ENCODE peak calls at places on chromosomes 5 and 9, in four cellular contexts. One of them, this sample, is unnamed.

GRCh38 chr5:61620660-61621650 is 288.9 kb downstream of the ZSWIM6 start:
- DNase-seq in endodermal cell: no peak
- DNase-seq in hepatocyte: no peak
- DNase-seq in heart left ventricle: no peak
- DNase-seq in this sample: no peak

GRCh38 chr5:76547242-76547890 is 75.8 kb downstream of the F2RL2 start:
- DNase-seq in endodermal cell: no peak
- DNase-seq in hepatocyte: peak; percentile 5
- DNase-seq in heart left ventricle: no peak
- DNase-seq in this sample: peak; percentile 27

GRCh38 chr9:107772988-107773387 is 283.4 kb upstream of the KLF4 start:
- DNase-seq in endodermal cell: no peak
- DNase-seq in hepatocyte: no peak
- DNase-seq in heart left ventricle: no peak
- DNase-seq in this sample: no peak

GRCh38 chr5:7869474-7870136 is 657 bp downstream of the MTRR start:
- DNase-seq in endodermal cell: no peak
- DNase-seq in hepatocyte: peak; percentile 37
- DNase-seq in heart left ventricle: peak; percentile 24
- DNase-seq in this sample: no peak

GRCh38 chr9:18268381-18268780 is 205.6 kb upstream of the ADAMTSL1 start:
- DNase-seq in endodermal cell: no peak
- DNase-seq in hepatocyte: no peak
- DNase-seq in heart left ventricle: no peak
- DNase-seq in this sample: no peak

GRCh38 chr5:178250263-178250662 is 17.7 kb upstream of the PHYKPL start:
- DNase-seq in endodermal cell: no peak
- DNase-seq in hepatocyte: no peak
- DNase-seq in heart left ventricle: no peak
- DNase-seq in this sample: no peak

GRCh38 chr9:133494636-133495326 is 15.9 kb upstream of the SLC2A6 start:
- DNase-seq in endodermal cell: no peak
- DNase-seq in hepatocyte: no peak
- DNase-seq in heart left ventricle: no peak
- DNase-seq in this sample: no peak

GRCh38 chr9:35526087-35526801 is 36.3 kb downstream of the RUSC2 start:
- DNase-seq in endodermal cell: no peak
- DNase-seq in hepatocyte: no peak
- DNase-seq in heart left ventricle: no peak
- DNase-seq in this sample: no peak

GRCh38 chr5:108801776-108802175 is 54.1 kb downstream of the FER start:
- DNase-seq in endodermal cell: no peak
- DNase-seq in hepatocyte: no peak
- DNase-seq in heart left ventricle: no peak
- DNase-seq in this sample: no peak

GRCh38 chr9:134367796-134368490 is 41.7 kb downstream of the RXRA start:
- DNase-seq in endodermal cell: no peak
- DNase-seq in hepatocyte: peak; percentile 59
- DNase-seq in heart left ventricle: no peak
- DNase-seq in this sample: no peak

GRCh38 chr9:114078021-114078780 is at the start of gene AMBP:
- DNase-seq in endodermal cell: no peak
- DNase-seq in hepatocyte: peak; percentile 58
- DNase-seq in heart left ventricle: no peak
- DNase-seq in this sample: peak; percentile 53

GRCh38 chr5:33994845-33995244 is 10.4 kb upstream of the SLC45A2 start:
- DNase-seq in endodermal cell: no peak
- DNase-seq in hepatocyte: no peak
- DNase-seq in heart left ventricle: no peak
- DNase-seq in this sample: no peak

GRCh38 chr5:150339165-150339564 is 18.3 kb upstream of the TCOF1 start:
- DNase-seq in endodermal cell: no peak
- DNase-seq in hepatocyte: no peak
- DNase-seq in heart left ventricle: no peak
- DNase-seq in this sample: no peak

GRCh38 chr5:123350744-123351143 is 72.5 kb downstream of the CEP120 start:
- DNase-seq in endodermal cell: no peak
- DNase-seq in hepatocyte: no peak
- DNase-seq in heart left ventricle: no peak
- DNase-seq in this sample: no peak

GRCh38 chr5:138824924-138825863 is 49.9 kb downstream of the LRRTM2 start:
- DNase-seq in endodermal cell: no peak
- DNase-seq in hepatocyte: peak; percentile 17
- DNase-seq in heart left ventricle: no peak
- DNase-seq in this sample: no peak

GRCh38 chr5:174091006-174091578 is 45.6 kb downstream of the NSG2 start:
- DNase-seq in endodermal cell: no peak
- DNase-seq in hepatocyte: peak; percentile 15
- DNase-seq in heart left ventricle: no peak
- DNase-seq in this sample: no peak

GRCh38 chr9:107153336-107153735 is 129.7 kb upstream of the RAD23B start:
- DNase-seq in endodermal cell: no peak
- DNase-seq in hepatocyte: no peak
- DNase-seq in heart left ventricle: no peak
- DNase-seq in this sample: no peak

GRCh38 chr5:95812100-95812472 is 10.4 kb downstream of the GLRX start:
- DNase-seq in endodermal cell: peak; percentile 41
- DNase-seq in hepatocyte: peak; percentile 58
- DNase-seq in heart left ventricle: no peak
- DNase-seq in this sample: no peak

GRCh38 chr9:37005517-37006140 is 28.4 kb downstream of the PAX5 start:
- DNase-seq in endodermal cell: no peak
- DNase-seq in hepatocyte: no peak
- DNase-seq in heart left ventricle: no peak
- DNase-seq in this sample: no peak

GRCh38 chr9:76610009-76610352 is 151.0 kb downstream of the GCNT1 start:
- DNase-seq in endodermal cell: no peak
- DNase-seq in hepatocyte: peak; percentile 69
- DNase-seq in heart left ventricle: peak; percentile 63
- DNase-seq in this sample: peak; percentile 89

GRCh38 chr9:114153761-114154596 is 1.4 kb upstream of the COL27A1 start:
- DNase-seq in endodermal cell: peak; percentile 91
- DNase-seq in hepatocyte: peak; percentile 79
- DNase-seq in heart left ventricle: no peak
- DNase-seq in this sample: no peak

GRCh38 chr5:95486185-95486584 is 68.6 kb downstream of the SKIC3 start:
- DNase-seq in endodermal cell: peak; percentile 55
- DNase-seq in hepatocyte: no peak
- DNase-seq in heart left ventricle: no peak
- DNase-seq in this sample: no peak

GRCh38 chr9:136537411-136537810 is 8.4 kb downstream of the NOTCH1 start:
- DNase-seq in endodermal cell: no peak
- DNase-seq in hepatocyte: no peak
- DNase-seq in heart left ventricle: no peak
- DNase-seq in this sample: no peak

GRCh38 chr5:132774406-132774805 is 2.6 kb downstream of the SEPTIN8 start:
- DNase-seq in endodermal cell: no peak
- DNase-seq in hepatocyte: no peak
- DNase-seq in heart left ventricle: no peak
- DNase-seq in this sample: no peak
- H3K27me3 ChIP-seq in endodermal cell: peaks cover 26% of the 10 kb centered on the region
- H3K27me3 ChIP-seq in hepatocyte: no peaks in the 10 kb centered on the region
- H3K27me3 ChIP-seq in heart left ventricle: no peaks in the 10 kb centered on the region
- H3K27me3 ChIP-seq in this sample: no peaks in the 10 kb centered on the region

GRCh38 chr9:84950879-84951811 is 281.6 kb downstream of the NTRK2 start:
- DNase-seq in endodermal cell: no peak
- DNase-seq in hepatocyte: no peak
- DNase-seq in heart left ventricle: no peak
- DNase-seq in this sample: no peak

GRCh38 chr9:84947412-84947972 is 278.0 kb downstream of the NTRK2 start:
- DNase-seq in endodermal cell: no peak
- DNase-seq in hepatocyte: no peak
- DNase-seq in heart left ventricle: peak; percentile 22
- DNase-seq in this sample: no peak

GRCh38 chr9:84949258-84949657 is 279.7 kb downstream of the NTRK2 start:
- DNase-seq in endodermal cell: no peak
- DNase-seq in hepatocyte: no peak
- DNase-seq in heart left ventricle: no peak
- DNase-seq in this sample: no peak

GRCh38 chr9:84953252-84953773 is 283.8 kb downstream of the NTRK2 start:
- DNase-seq in endodermal cell: no peak
- DNase-seq in hepatocyte: no peak
- DNase-seq in heart left ventricle: no peak
- DNase-seq in this sample: no peak

GRCh38 chr9:84949969-84950368 is 280.4 kb downstream of the NTRK2 start:
- DNase-seq in endodermal cell: no peak
- DNase-seq in hepatocyte: no peak
- DNase-seq in heart left ventricle: no peak
- DNase-seq in this sample: no peak
- H3K9me3 ChIP-seq in endodermal cell: no peaks in the 10 kb centered on the region
- H3K9me3 ChIP-seq in hepatocyte: no peaks in the 10 kb centered on the region
- H3K9me3 ChIP-seq in heart left ventricle: no peaks in the 10 kb centered on the region
- H3K9me3 ChIP-seq in this sample: no peaks in the 10 kb centered on the region

DNA sequence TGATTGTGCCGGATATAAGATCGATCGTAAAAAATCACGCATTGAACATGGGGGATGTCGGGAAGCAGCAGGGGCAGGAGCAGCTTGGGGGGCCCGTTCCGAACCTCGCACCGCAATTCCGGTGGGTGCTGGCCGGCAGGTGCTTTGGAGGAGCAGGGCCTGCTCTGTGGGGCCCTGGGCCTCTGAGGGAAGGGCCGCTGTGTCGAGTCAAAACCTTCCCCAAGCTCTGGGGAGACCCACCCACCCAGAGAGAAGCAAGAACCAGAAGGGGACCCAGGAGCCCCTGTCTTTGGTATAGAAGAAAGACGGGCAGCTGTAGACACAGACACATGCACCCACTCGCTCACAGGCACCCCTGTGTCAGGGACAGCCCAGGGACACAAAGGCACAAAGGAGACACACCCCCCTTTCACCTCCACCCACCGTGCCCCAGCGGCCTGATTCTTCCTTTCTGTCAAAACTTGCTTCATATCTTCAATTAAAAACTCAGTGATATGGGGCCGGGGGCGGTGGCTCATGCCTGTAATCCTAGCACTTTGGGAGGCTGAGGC is 49.4 kb upstream of the ZBTB43 start:
- DNase-seq in endodermal cell: no peak
- DNase-seq in hepatocyte: no peak
- DNase-seq in heart left ventricle: no peak
- DNase-seq in this sample: no peak
- H3K27me3 ChIP-seq in endodermal cell: no peaks in the 10 kb centered on the region
- H3K27me3 ChIP-seq in hepatocyte: no peaks in the 10 kb centered on the region
- H3K27me3 ChIP-seq in heart left ventricle: peaks cover 9% of the 10 kb centered on the region
- H3K27me3 ChIP-seq in this sample: peaks cover 58% of the 10 kb centered on the region

GRCh38 chr9:5815421-5815820 is 17.5 kb downstream of the ERMP1 start:
- DNase-seq in endodermal cell: no peak
- DNase-seq in hepatocyte: no peak
- DNase-seq in heart left ventricle: no peak
- DNase-seq in this sample: no peak
- H3K9me3 ChIP-seq in endodermal cell: no peaks in the 10 kb centered on the region
- H3K9me3 ChIP-seq in hepatocyte: no peaks in the 10 kb centered on the region
- H3K9me3 ChIP-seq in heart left ventricle: no peaks in the 10 kb centered on the region
- H3K9me3 ChIP-seq in this sample: no peaks in the 10 kb centered on the region

GRCh38 chr5:140014751-140015150 is 28.3 kb downstream of the NRG2 start:
- DNase-seq in endodermal cell: no peak
- DNase-seq in hepatocyte: no peak
- DNase-seq in heart left ventricle: no peak
- DNase-seq in this sample: no peak
- H3K27me3 ChIP-seq in endodermal cell: peaks cover 83% of the 10 kb centered on the region
- H3K27me3 ChIP-seq in hepatocyte: peaks cover 22% of the 10 kb centered on the region
- H3K27me3 ChIP-seq in heart left ventricle: no peaks in the 10 kb centered on the region
- H3K27me3 ChIP-seq in this sample: no peaks in the 10 kb centered on the region

GRCh38 chr5:154881986-154882385 is 23.6 kb downstream of the CNOT8 start:
- DNase-seq in endodermal cell: no peak
- DNase-seq in hepatocyte: no peak
- DNase-seq in heart left ventricle: no peak
- DNase-seq in this sample: no peak
- H3K9me3 ChIP-seq in endodermal cell: peaks cover 63% of the 10 kb centered on the region
- H3K9me3 ChIP-seq in hepatocyte: no peaks in the 10 kb centered on the region
- H3K9me3 ChIP-seq in heart left ventricle: no peaks in the 10 kb centered on the region
- H3K9me3 ChIP-seq in this sample: peaks cover 38% of the 10 kb centered on the region

GRCh38 chr5:88143693-88144218 is 124.9 kb downstream of the TMEM161B start:
- DNase-seq in endodermal cell: no peak
- DNase-seq in hepatocyte: no peak
- DNase-seq in heart left ventricle: no peak
- DNase-seq in this sample: no peak
- H3K27me3 ChIP-seq in endodermal cell: peaks cover 94% of the 10 kb centered on the region
- H3K27me3 ChIP-seq in hepatocyte: peaks cover 80% of the 10 kb centered on the region
- H3K27me3 ChIP-seq in heart left ventricle: peaks cover 39% of the 10 kb centered on the region
- H3K27me3 ChIP-seq in this sample: no peaks in the 10 kb centered on the region

GRCh38 chr9:96818535-96818934 is 35.8 kb downstream of the ZNF782 start:
- DNase-seq in endodermal cell: no peak
- DNase-seq in hepatocyte: no peak
- DNase-seq in heart left ventricle: no peak
- DNase-seq in this sample: no peak
- H3K9me3 ChIP-seq in endodermal cell: peaks cover 100% of the 10 kb centered on the region
- H3K9me3 ChIP-seq in hepatocyte: peaks cover 80% of the 10 kb centered on the region
- H3K9me3 ChIP-seq in heart left ventricle: peaks cover 18% of the 10 kb centered on the region
- H3K9me3 ChIP-seq in this sample: peaks cover 16% of the 10 kb centered on the region

GRCh38 chr5:142048272-142048671 is 35.4 kb upstream of the GNPDA1 start:
- DNase-seq in endodermal cell: peak; percentile 55
- DNase-seq in hepatocyte: no peak
- DNase-seq in heart left ventricle: no peak
- DNase-seq in this sample: no peak
- H3K27me3 ChIP-seq in endodermal cell: no peaks in the 10 kb centered on the region
- H3K27me3 ChIP-seq in hepatocyte: no peaks in the 10 kb centered on the region
- H3K27me3 ChIP-seq in heart left ventricle: no peaks in the 10 kb centered on the region
- H3K27me3 ChIP-seq in this sample: no peaks in the 10 kb centered on the region

This sample was measured in tibial artery.